ENCODE peak calls at places on chromosomes 6 and 20, in ten cellular contexts. J is HTR-8/SVneo; B is Calu3; F is stimulated activated CD4-positive, alpha-beta T cell treated with anti-CD3 and anti-CD28 coated beads, Interleukin-1b, Interleukin-23, amount 100 ng/mL, for 1 hour; L is T-cell; Z is germinal center; K is amniotic stem cell; G is A549; E is activated naive CD8-positive, alpha-beta T cell treated with anti-CD3 and anti-CD28 coated beads, Interleukin-2, amount 50 U/mL, for 24 hours; P is NCI-H1417. M is an unnamed sample.

GRCh38 chr6:43963877-43964658 is 163.2 kb downstream of the MRPL14 start:
- DNase-seq in B (no peak), J (no peak), F (no peak), P (no peak), Z (no peak), E (no peak), L (no peak), K (no peak), G (no peak), M (no peak)

GRCh38 chr6:169255643-169256042 is 2.0 kb upstream of the THBS2 start:
- DNase-seq in L (no peak), Z (no peak), B (no peak), P (no peak), K (no peak), F (no peak), G (no peak), J (no peak), E (no peak), M (no peak)

GRCh38 chr6:33634203-33634727 is 13.1 kb downstream of the ITPR3 start:
- DNase-seq in G (no peak), E (no peak), B (peak; percentile 52), K (no peak), L (no peak), F (no peak), P (peak; percentile 44), J (no peak), Z (no peak), M (no peak)

GRCh38 chr20:57264908-57265648 is 1.4 kb downstream of the BMP7 start:
- DNase-seq in E (no peak), F (no peak), L (no peak), K (no peak), B (no peak), P (no peak), G (no peak), Z (peak; percentile 30), J (no peak), M (no peak)

GRCh38 chr6:34070315-34071110 is 75.4 kb downstream of the GRM4 start:
- DNase-seq in K (no peak), G (peak; percentile 18), J (peak; percentile 27), B (no peak), L (no peak), E (no peak), F (no peak), P (no peak), Z (no peak), M (no peak)

GRCh38 chr20:61743606-61744005 is 322.1 kb downstream of the TAF4 start:
- DNase-seq in J (no peak), B (no peak), L (no peak), P (no peak), E (no peak), K (no peak), Z (no peak), G (no peak), F (no peak), M (no peak)

GRCh38 chr6:92847988-92848387 is 571.4 kb downstream of the EPHA7 start:
- DNase-seq in L (no peak), G (no peak), E (no peak), Z (no peak), F (no peak), P (no peak), J (no peak), K (no peak), B (no peak), M (no peak)

GRCh38 chr20:50404419-50405234 is 105.6 kb upstream of the PTPN1 start:
- DNase-seq in J (no peak), P (no peak), F (no peak), B (no peak), G (no peak), K (no peak), Z (no peak), L (no peak), E (no peak), M (no peak)

GRCh38 chr6:157798851-157799250 is 24.2 kb upstream of the SNX9 start:
- DNase-seq in Z (no peak), P (no peak), F (no peak), E (no peak), J (no peak), L (no peak), G (no peak), B (no peak), K (no peak), M (no peak)

GRCh38 chr6:5215181-5215580 is 45.6 kb downstream of the LYRM4 start:
- DNase-seq in K (no peak), B (no peak), G (no peak), E (no peak), Z (no peak), P (no peak), J (no peak), F (no peak), L (no peak), M (no peak)

GRCh38 chr20:59042151-59042795 is at the start of gene PRELID3B:
- DNase-seq in E (peak; percentile 44), J (peak; percentile 61), B (peak; percentile 45), F (no peak), K (no peak), P (no peak), G (peak; percentile 52), L (no peak), Z (peak; percentile 32), M (no peak)

GRCh38 chr6:64294034-64294433 is 658.4 kb downstream of the PHF3 start:
- DNase-seq in Z (no peak), L (no peak), F (no peak), J (no peak), G (no peak), K (no peak), E (no peak), B (no peak), P (no peak), M (no peak)

GRCh38 chr6:48664850-48665249 is 553.9 kb upstream of the PTCHD4 start:
- DNase-seq in B (no peak), L (no peak), G (no peak), F (no peak), Z (no peak), K (peak; percentile 17), P (peak; percentile 20), J (peak; percentile 4), E (no peak), M (no peak)

GRCh38 chr6:41193884-41194283 is 7.1 kb downstream of the TREML2 start:
- DNase-seq in Z (no peak), G (no peak), F (no peak), J (no peak), B (no peak), L (no peak), E (no peak), K (no peak), P (no peak), M (no peak)

GRCh38 chr20:19828233-19828632 is 70.2 kb downstream of the RIN2 start:
- DNase-seq in F (no peak), E (peak; percentile 24), L (no peak), B (no peak), P (peak; percentile 28), Z (peak; percentile 78), J (peak; percentile 65), G (peak; percentile 71), K (no peak), M (no peak)

GRCh38 chr20:51154708-51155690 is 132.1 kb upstream of the KCNG1 start:
- DNase-seq in J (no peak), L (no peak), F (no peak), P (no peak), Z (no peak), G (no peak), K (no peak), B (no peak), E (no peak), M (no peak)

GRCh38 chr6:30726506-30727413 is 6.6 kb downstream of the TUBB start:
- DNase-seq in K (no peak), B (no peak), L (no peak), G (no peak), P (no peak), J (no peak), Z (no peak), F (no peak), E (no peak), M (no peak)

GRCh38 chr6:144151010-144151727 is 852 bp downstream of the STX11 start:
- DNase-seq in E (peak; percentile 54), F (peak; percentile 24), G (peak; percentile 3), B (no peak), J (peak; percentile 15), L (peak; percentile 44), K (no peak), P (peak; percentile 39), Z (no peak), M (no peak)

GRCh38 chr20:51705400-51705799 is 62.8 kb downstream of the ATP9A start:
- DNase-seq in G (no peak), Z (no peak), J (no peak), P (peak; percentile 27), F (no peak), K (no peak), E (no peak), B (no peak), L (no peak), M (no peak)

GRCh38 chr20:48690888-48691287 is 136.9 kb downstream of the PREX1 start:
- DNase-seq in K (no peak), J (no peak), E (no peak), Z (no peak), G (no peak), P (no peak), F (no peak), B (peak; percentile 37), L (no peak), M (no peak)

GRCh38 chr20:25624500-25624939 is 706 bp upstream of the NANP start:
- DNase-seq in K (no peak), E (no peak), P (no peak), G (no peak), F (no peak), Z (no peak), J (no peak), L (peak; percentile 7), B (no peak), M (no peak)

GRCh38 chr6:7649037-7649810 is 59.2 kb downstream of the SNRNP48 start:
- DNase-seq in F (no peak), P (no peak), B (no peak), G (no peak), K (no peak), J (no peak), L (no peak), E (no peak), Z (peak; percentile 25), M (no peak)

M was measured in D721Med.